ENCODE peak calls at places on chromosomes 7 and 10, in six cellular contexts. U is H1, X is GM12878, Y is K562, C is HCT116, B is SK-N-SH. G is an unnamed sample.
A peak's percentile ranks its signal among the peaks of the same experiment; 100 is the strongest.

GRCh38 chr7:142799483-142799882 is 28.7 kb downstream of the PRSS2 start:
- DNase-seq in U (peak; percentile 28), X (no peak), Y (no peak), C (no peak), B (no peak), G (no peak)

GRCh38 chr7:105084581-105084980 is 70.6 kb downstream of the KMT2E start:
- DNase-seq in U (no peak), X (no peak), Y (no peak), C (no peak), B (no peak), G (no peak)

GRCh38 chr10:109205929-109206585 is 717.3 kb downstream of the XPNPEP1 start:
- DNase-seq in U (no peak), X (no peak), Y (no peak), C (no peak), B (no peak), G (no peak)

GRCh38 chr7:78350926-78351325 is 552.4 kb downstream of the PHTF2 start:
- DNase-seq in U (no peak), X (no peak), Y (no peak), C (no peak), B (no peak), G (no peak)

GRCh38 chr7:44045226-44046014 is 918 bp downstream of the DBNL start:
- DNase-seq in U (no peak), X (no peak), Y (no peak), C (no peak), B (no peak), G (peak; percentile 50)

GRCh38 chr10:32317795-32318194 is 29.2 kb downstream of the EPC1 start:
- DNase-seq in U (no peak), X (peak; percentile 91), Y (no peak), C (no peak), B (no peak), G (no peak)

GRCh38 chr7:39560398-39560797 is 5.8 kb upstream of the YAE1 start:
- DNase-seq in U (no peak), X (no peak), Y (no peak), C (no peak), B (no peak), G (no peak)

GRCh38 chr10:86366033-86366901 is at the start of gene GRID1:
- DNase-seq in U (peak; percentile 80), X (no peak), Y (peak; percentile 29), C (no peak), B (peak; percentile 98), G (peak; percentile 80)

GRCh38 chr7:30093351-30094019 is 41.3 kb upstream of the MTURN start:
- DNase-seq in U (no peak), X (no peak), Y (no peak), C (no peak), B (no peak), G (no peak)

GRCh38 chr7:116708248-116708647 is 36.3 kb downstream of the MET start:
- DNase-seq in U (no peak), X (no peak), Y (no peak), C (no peak), B (no peak), G (no peak)

GRCh38 chr7:96388620-96389383 is 66.9 kb upstream of the SLC25A13 start:
- DNase-seq in U (no peak), X (no peak), Y (no peak), C (no peak), B (no peak), G (no peak)

GRCh38 chr7:3020416-3020815 is 23.3 kb downstream of the CARD11 start:
- DNase-seq in U (no peak), X (no peak), Y (no peak), C (no peak), B (no peak), G (no peak)

GRCh38 chr7:156236181-156236889 is 404.2 kb upstream of the RNF32 start:
- DNase-seq in U (no peak), X (no peak), Y (no peak), C (no peak), B (no peak), G (no peak)

GRCh38 chr10:119070395-119071165 is 10.0 kb downstream of the EIF3A start:
- DNase-seq in U (no peak), X (no peak), Y (no peak), C (no peak), B (no peak), G (no peak)

DNA sequence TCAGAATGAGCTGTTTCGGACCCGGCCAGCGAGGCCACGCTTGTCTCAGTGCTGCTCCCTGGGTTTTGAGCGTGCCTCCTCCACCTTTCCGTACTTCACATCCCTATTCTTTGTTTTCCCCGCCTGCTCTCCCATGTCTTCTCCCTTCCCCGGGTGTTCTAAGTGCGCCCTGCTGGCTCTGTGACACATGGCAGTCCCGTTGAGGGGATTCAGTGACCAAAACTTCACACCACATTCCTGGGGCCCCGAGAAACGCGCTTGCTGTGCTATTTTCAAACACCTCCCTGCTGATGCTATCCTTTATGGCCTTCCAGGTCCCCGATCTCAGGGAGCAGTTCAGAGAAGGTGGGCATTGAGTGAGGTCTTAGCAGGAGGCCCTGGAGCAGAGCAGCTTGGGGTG is 553.9 kb upstream of the FOXK1 start:
- DNase-seq in U (no peak), X (no peak), Y (no peak), C (no peak), B (no peak), G (no peak)
- TF ChIP-seq JUND in U (no peak), X (no peak), Y (no peak), C (no peak), B (no peak), G (no peak)

GRCh38 chr10:71664585-71664984 is 55.0 kb downstream of the C10orf105 start:
- DNase-seq in U (no peak), X (no peak), Y (no peak), C (no peak), B (no peak), G (no peak)

GRCh38 chr10:71666607-71667373 is 52.8 kb downstream of the C10orf105 start:
- DNase-seq in U (no peak), X (peak; percentile 5), Y (no peak), C (no peak), B (no peak), G (no peak)

GRCh38 chr10:71663311-71663710 is 56.3 kb downstream of the C10orf105 start:
- DNase-seq in U (no peak), X (no peak), Y (no peak), C (no peak), B (no peak), G (no peak)

GRCh38 chr10:71667374-71667750 is 52.2 kb downstream of the C10orf105 start:
- DNase-seq in U (no peak), X (peak; percentile 25), Y (no peak), C (no peak), B (no peak), G (no peak)

DNA sequence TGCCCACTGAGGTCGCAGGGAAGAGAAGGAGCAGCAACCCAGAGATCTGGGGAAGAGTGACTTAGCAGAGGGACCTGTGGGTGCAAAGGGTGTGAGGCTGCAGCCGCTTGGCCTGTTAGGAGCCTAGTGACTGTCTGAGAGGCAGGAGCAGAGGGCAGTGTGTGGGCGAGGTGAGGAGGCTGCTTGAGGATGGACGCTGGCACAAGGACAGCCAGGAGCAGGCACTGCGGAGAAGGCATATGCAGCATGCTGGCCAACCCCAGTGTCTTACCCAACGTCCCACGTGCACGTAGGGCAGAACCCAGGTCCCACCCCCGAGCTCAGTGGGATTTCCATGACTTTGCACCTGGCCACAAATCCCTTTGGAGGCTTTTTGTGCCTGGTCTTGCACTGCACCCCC is 54.1 kb downstream of the C10orf105 start:
- DNase-seq in U (no peak), X (no peak), Y (no peak), C (no peak), B (no peak), G (no peak)
- TF ChIP-seq JUND in U (no peak), X (no peak), Y (no peak), C (no peak), B (no peak), G (no peak)

GRCh38 chr10:44619975-44620374 is 235.1 kb upstream of the CXCL12 start:
- DNase-seq in U (no peak), X (no peak), Y (no peak), C (no peak), B (no peak), G (no peak)
- TF ChIP-seq JUND in U (no peak), X (no peak), Y (no peak), C (no peak), B (no peak), G (no peak)

GRCh38 chr7:128832880-128833147 is 2.6 kb downstream of the FLNC start:
- DNase-seq in U (no peak), X (no peak), Y (no peak), C (no peak), B (no peak), G (no peak)

GRCh38 chr7:128835231-128835751 is 5.1 kb downstream of the FLNC start:
- DNase-seq in U (no peak), X (no peak), Y (no peak), C (no peak), B (peak; percentile 39), G (no peak)

GRCh38 chr7:128831994-128832879 is 2.0 kb downstream of the FLNC start:
- DNase-seq in U (peak; percentile 78), X (no peak), Y (peak; percentile 95), C (no peak), B (peak; percentile 75), G (no peak)

GRCh38 chr7:128833939-128834310 is 3.7 kb downstream of the FLNC start:
- DNase-seq in U (no peak), X (no peak), Y (no peak), C (no peak), B (no peak), G (no peak)

GRCh38 chr7:128833148-128833938 is 3.1 kb downstream of the FLNC start:
- DNase-seq in U (peak; percentile 66), X (no peak), Y (peak; percentile 89), C (no peak), B (peak; percentile 60), G (no peak)
- TF ChIP-seq JUND in U (no peak), X (no peak), Y (no peak), C (no peak), B (no peak), G (no peak)

GRCh38 chr10:6579193-6579903 is 728 bp downstream of the PRKCQ start:
- DNase-seq in U (no peak), X (no peak), Y (peak; percentile 21), C (no peak), B (no peak), G (no peak)
- TF ChIP-seq JUND in U (no peak), X (no peak), Y (no peak), C (no peak), B (no peak), G (no peak)

GRCh38 chr7:87452279-87452678 is 23.2 kb downstream of the ABCB4 start:
- DNase-seq in U (no peak), X (no peak), Y (no peak), C (no peak), B (no peak), G (no peak)

GRCh38 chr7:87447251-87447650 is 28.2 kb downstream of the ABCB4 start:
- DNase-seq in U (no peak), X (no peak), Y (no peak), C (no peak), B (no peak), G (no peak)

GRCh38 chr7:87450706-87451105 is 24.8 kb downstream of the ABCB4 start:
- DNase-seq in U (no peak), X (no peak), Y (no peak), C (no peak), B (no peak), G (no peak)

GRCh38 chr7:87448427-87448826 is 27.1 kb downstream of the ABCB4 start:
- DNase-seq in U (no peak), X (no peak), Y (no peak), C (no peak), B (peak; percentile 30), G (no peak)

GRCh38 chr7:87451187-87451586 is 24.3 kb downstream of the ABCB4 start:
- DNase-seq in U (no peak), X (no peak), Y (no peak), C (no peak), B (no peak), G (no peak)
- TF ChIP-seq JUND in U (no peak), X (no peak), Y (no peak), C (no peak), B (no peak), G (no peak)

GRCh38 chr7:113730309-113730955 is 188.4 kb downstream of the PPP1R3A start:
- DNase-seq in U (no peak), X (no peak), Y (no peak), C (no peak), B (no peak), G (no peak)
- TF ChIP-seq JUND in U (no peak), X (no peak), Y (no peak), C (peak; percentile 34), B (no peak), G (no peak)